ENCODE peak calls at places on chromosomes 1 and 21, in eight cellular contexts. Q, V, I, P, K, F, D and E are unnamed samples.

GRCh38 chr1:161190962-161191521 is 7.8 kb downstream of the ADAMTS4 start:
- DNase-seq in P (no peak), D (no peak), Q (no peak), V (peak; percentile 37), F (no peak), K (no peak), I (no peak), E (no peak)

GRCh38 chr1:29186707-29187106 is 5.0 kb upstream of the SRSF4 start:
- DNase-seq in K (no peak), Q (no peak), D (no peak), V (no peak), I (no peak), F (no peak), P (no peak), E (no peak)

GRCh38 chr1:98102369-98103030 is 181.7 kb upstream of the DPYD start:
- DNase-seq in I (no peak), P (no peak), V (no peak), Q (no peak), F (no peak), K (no peak), D (no peak), E (no peak)

GRCh38 chr1:31238986-31239613 is 587 bp downstream of the NKAIN1 start:
- DNase-seq in F (peak; percentile 8), K (no peak), V (peak; percentile 51), D (no peak), Q (no peak), I (no peak), P (peak; percentile 44), E (no peak)

GRCh38 chr1:29354511-29355098 is 118.3 kb downstream of the PTPRU start:
- DNase-seq in Q (no peak), I (no peak), P (no peak), D (no peak), V (no peak), K (no peak), F (no peak), E (no peak)

GRCh38 chr1:169694304-169694703 is 17.1 kb downstream of the SELL start:
- DNase-seq in K (no peak), V (no peak), Q (no peak), F (peak; percentile 79), P (no peak), I (no peak), D (no peak), E (no peak)

GRCh38 chr1:157088607-157089006 is 11.0 kb downstream of the ETV3L start:
- DNase-seq in D (no peak), K (peak; percentile 19), I (no peak), F (no peak), V (no peak), P (no peak), Q (no peak), E (no peak)

GRCh38 chr1:28507646-28508434 is 2.0 kb downstream of the RCC1 start:
- DNase-seq in K (no peak), P (no peak), F (no peak), V (no peak), D (no peak), Q (no peak), I (no peak), E (no peak)

GRCh38 chr1:52159033-52159789 is 17.3 kb downstream of the ZFYVE9 start:
- DNase-seq in P (no peak), K (no peak), I (peak; percentile 55), D (no peak), F (no peak), V (no peak), Q (no peak), E (no peak)

GRCh38 chr21:18725653-18726052 is 322.1 kb upstream of the TMPRSS15 start:
- DNase-seq in P (no peak), K (peak; percentile 1), V (peak; percentile 68), D (no peak), Q (no peak), I (peak; percentile 9), F (no peak), E (no peak)

GRCh38 chr1:43358121-43358745 is 548 bp upstream of the CDC20 start:
- DNase-seq in F (peak; percentile 26), Q (peak; percentile 45), I (peak; percentile 70), P (peak; percentile 73), K (peak; percentile 49), D (no peak), V (peak; percentile 18), E (no peak)

GRCh38 chr1:189859385-189859977 is 618.2 kb downstream of the BRINP3 start:
- DNase-seq in I (peak; percentile 16), P (peak; percentile 10), F (peak; percentile 15), K (peak; percentile 7), V (peak; percentile 51), D (no peak), Q (no peak), E (no peak)